ENCODE peak calls at places on chromosomes 11 and 22, in eight cellular contexts. O is CD4-positive, alpha-beta T cell; U is fibroblast of villous mesenchyme; B is body of pancreas; W is cardiac fibroblast; A is WTC11; I is SK-N-SH; P is retinal pigment epithelial cell. F is an unnamed sample.

GRCh38 chr11:35265755-35266454 is 126.9 kb downstream of the CD44 start:
- DNase-seq in O (no peak), U (no peak), B (peak), W (no peak), A (no peak), I (no peak), P (no peak), F (no peak)

GRCh38 chr11:94521684-94522083 is 9.4 kb downstream of the C11orf97 start:
- DNase-seq in O (no peak), U (peak), B (no peak), W (peak), A (no peak), I (no peak), P (no peak), F (no peak)

GRCh38 chr22:17754233-17754925 is 19.9 kb downstream of the BID start:
- DNase-seq in O (no peak), U (no peak), B (no peak), W (no peak), A (peak), I (no peak), P (no peak), F (no peak)

GRCh38 chr11:44842219-44842618 is 108.5 kb downstream of the TP53I11 start:
- DNase-seq in O (no peak), U (peak), B (no peak), W (peak), A (no peak), I (no peak), P (no peak), F (no peak)

GRCh38 chr11:16606784-16607674 is 131.4 kb upstream of the C11orf58 start:
- DNase-seq in O (no peak), U (peak), B (peak), W (no peak), A (peak), I (peak), P (no peak), F (no peak)

GRCh38 chr22:35631597-35631996 is 14.5 kb upstream of the MB start:
- DNase-seq in O (no peak), U (peak), B (peak), W (peak), A (peak), I (peak), P (no peak), F (no peak)

GRCh38 chr11:70099578-70100282 is 21.6 kb downstream of the ANO1 start:
- DNase-seq in O (no peak), U (peak), B (no peak), W (no peak), A (no peak), I (no peak), P (no peak), F (no peak)

GRCh38 chr22:19079691-19080090 is 42.5 kb downstream of the DGCR2 start:
- DNase-seq in O (no peak), U (no peak), B (no peak), W (no peak), A (no peak), I (no peak), P (no peak), F (no peak)

GRCh38 chr11:59754859-59755700 is at the start of gene STX3:
- DNase-seq in O (peak), U (peak), B (peak), W (peak), A (peak), I (peak), P (no peak), F (peak)

GRCh38 chr11:31828217-31828616 is 17.1 kb upstream of the PAX6 start:
- DNase-seq in O (no peak), U (no peak), B (no peak), W (no peak), A (no peak), I (no peak), P (no peak), F (no peak)

GRCh38 chr11:9565822-9566560 is 7.5 kb upstream of the WEE1 start:
- DNase-seq in O (peak), U (peak), B (peak), W (peak), A (peak), I (peak), P (peak), F (no peak)

GRCh38 chr22:27999876-28000275 is 80.8 kb upstream of the PITPNB start:
- DNase-seq in O (no peak), U (no peak), B (no peak), W (no peak), A (no peak), I (no peak), P (no peak), F (no peak)

GRCh38 chr22:44646141-44646540 is 55.9 kb upstream of the PRR5 start:
- DNase-seq in O (no peak), U (no peak), B (no peak), W (no peak), A (no peak), I (no peak), P (no peak), F (no peak)

GRCh38 chr11:67240575-67241389 is 25.5 kb upstream of the GRK2 start:
- DNase-seq in O (peak), U (peak), B (peak), W (peak), A (no peak), I (peak), P (peak), F (peak)

GRCh38 chr11:126799974-126800373 is 200.6 kb downstream of the KIRREL3 start:
- DNase-seq in O (no peak), U (no peak), B (no peak), W (no peak), A (no peak), I (no peak), P (no peak), F (no peak)

GRCh38 chr11:2137202-2138071 is 1.8 kb downstream of the IGF2 start:
- DNase-seq in O (no peak), U (peak), B (peak), W (peak), A (peak), I (peak), P (no peak), F (no peak)

GRCh38 chr22:29023172-29023796 is 38.3 kb downstream of the C22orf31 start:
- DNase-seq in O (no peak), U (no peak), B (no peak), W (no peak), A (no peak), I (no peak), P (no peak), F (no peak)

GRCh38 chr11:62621027-62621566 is 689 bp downstream of the B3GAT3 start:
- DNase-seq in O (no peak), U (no peak), B (no peak), W (no peak), A (no peak), I (no peak), P (no peak), F (no peak)

GRCh38 chr22:49934891-49935557 is 16.6 kb downstream of the CRELD2 start:
- DNase-seq in O (peak), U (peak), B (peak), W (peak), A (peak), I (peak), P (no peak), F (peak)

GRCh38 chr11:72750086-72750485 is 2.1 kb downstream of the ARAP1 start:
- DNase-seq in O (no peak), U (no peak), B (no peak), W (no peak), A (no peak), I (no peak), P (no peak), F (no peak)

GRCh38 chr11:125514336-125515101 is 18.5 kb upstream of the FEZ1 start:
- DNase-seq in O (peak), U (peak), B (no peak), W (peak), A (no peak), I (peak), P (no peak), F (peak)

GRCh38 chr11:34027516-34028406 is 23.8 kb upstream of the CAPRIN1 start:
- DNase-seq in O (no peak), U (no peak), B (peak), W (no peak), A (no peak), I (no peak), P (no peak), F (no peak)

GRCh38 chr22:20437253-20438065 is at the start of gene SCARF2:
- DNase-seq in O (no peak), U (peak), B (peak), W (peak), A (peak), I (peak), P (no peak), F (no peak)

GRCh38 chr22:42630901-42631602 is 9.3 kb downstream of the ATP5MGL start:
- DNase-seq in O (no peak), U (no peak), B (no peak), W (peak), A (no peak), I (no peak), P (no peak), F (no peak)

GRCh38 chr11:15607361-15608036 is 492.8 kb downstream of the INSC start:
- DNase-seq in O (no peak), U (no peak), B (no peak), W (no peak), A (no peak), I (no peak), P (no peak), F (no peak)

GRCh38 chr11:94837317-94837716 is 69.2 kb downstream of the AMOTL1 start:
- DNase-seq in O (no peak), U (peak), B (no peak), W (no peak), A (no peak), I (no peak), P (no peak), F (no peak)

GRCh38 chr11:4087551-4087950 is 7.0 kb upstream of the RRM1 start:
- DNase-seq in O (no peak), U (peak), B (no peak), W (peak), A (no peak), I (no peak), P (no peak), F (no peak)
- TF ChIP-seq CTCF in O (no peak), U (peak), B (no peak), W (peak), A (no peak), I (peak), P (no peak), F (no peak)

DNA sequence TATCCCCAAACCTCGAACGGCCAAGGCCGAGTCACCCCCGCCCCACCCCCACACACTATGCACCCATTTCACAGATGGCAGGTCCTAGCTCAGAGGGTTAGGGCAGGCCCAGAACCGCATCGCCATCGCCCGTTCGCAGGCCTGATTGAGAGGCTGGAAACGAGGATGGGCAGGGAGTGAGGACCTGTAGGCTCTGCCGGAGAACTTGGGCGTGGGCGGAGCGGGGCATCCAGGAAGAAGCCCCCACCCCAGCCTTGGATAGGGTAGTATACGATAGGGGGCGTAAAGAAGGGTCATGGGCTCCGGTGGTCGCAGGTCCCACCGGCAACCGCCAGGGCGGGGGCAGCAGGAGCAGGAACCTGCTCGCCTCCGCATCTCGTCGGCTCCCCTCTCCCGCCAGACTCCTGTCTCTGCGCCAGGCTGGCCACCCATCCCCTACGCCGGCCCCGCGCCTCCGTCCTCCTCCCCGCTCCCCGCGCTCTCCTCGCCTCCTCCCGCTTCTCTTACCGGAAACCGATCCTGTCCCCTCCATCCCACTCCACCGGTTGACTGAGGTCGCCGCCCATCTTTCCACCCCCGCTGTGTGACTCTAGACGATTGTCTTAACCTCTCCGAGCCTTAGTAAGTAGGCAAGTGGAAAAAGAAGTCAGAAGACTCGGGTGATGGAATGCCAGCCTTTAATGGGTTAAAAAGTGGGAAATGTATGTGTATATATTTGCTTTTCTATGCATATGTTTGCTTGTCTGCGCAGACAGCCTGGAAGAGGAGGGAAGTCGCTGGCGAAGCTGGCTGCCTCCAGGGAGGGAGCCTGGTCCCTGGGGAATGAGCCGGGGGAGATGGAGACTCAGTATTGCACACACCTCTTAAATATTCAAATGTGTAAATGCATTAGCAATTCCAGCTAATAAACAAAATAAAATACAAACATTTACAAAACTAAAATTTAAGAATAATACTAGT is 52.8 kb downstream of the CYTH4 start:
- DNase-seq in O (no peak), U (no peak), B (no peak), W (peak), A (peak), I (peak), P (no peak), F (no peak)
- TF ChIP-seq CTCF in O (no peak), U (no peak), B (no peak), W (no peak), A (no peak), I (no peak), P (no peak), F (no peak)

DNA sequence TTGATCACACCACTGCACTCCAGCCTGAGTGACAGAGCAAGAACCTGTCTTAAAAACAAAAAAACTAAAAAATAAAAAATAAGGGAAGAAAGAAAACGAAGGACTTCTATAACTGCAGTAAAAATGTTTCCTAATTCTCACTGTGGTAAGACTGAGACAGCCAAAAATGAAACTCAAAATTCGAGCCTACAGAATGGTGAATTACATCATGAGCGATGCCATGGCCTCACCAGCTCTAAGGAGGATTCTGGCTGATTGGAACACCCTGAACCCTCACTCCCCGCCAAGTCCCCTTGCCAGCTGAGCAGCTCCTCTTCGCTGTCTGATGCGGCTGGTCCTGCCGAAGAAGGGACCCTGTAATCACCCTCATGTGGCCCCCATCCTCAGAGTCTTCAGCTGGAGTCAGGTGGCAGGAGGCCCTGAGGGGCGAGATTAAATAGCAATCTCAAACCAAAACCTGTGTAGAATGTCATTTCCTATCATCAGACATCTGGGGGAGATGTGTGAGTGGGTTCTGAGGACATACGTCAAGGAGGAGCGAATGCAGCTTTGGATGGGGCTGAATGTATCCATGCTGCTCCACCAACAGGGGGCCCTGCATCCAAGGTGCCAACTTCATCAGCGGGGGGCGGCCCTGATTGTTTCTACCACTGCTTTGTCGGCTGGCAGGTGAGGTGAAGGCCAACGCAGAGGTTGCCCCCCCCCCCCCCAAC is 29.2 kb downstream of the PDGFB start:
- DNase-seq in O (peak), U (no peak), B (no peak), W (no peak), A (peak), I (no peak), P (no peak), F (no peak)
- TF ChIP-seq CTCF in O (peak), U (peak), B (peak), W (peak), A (peak), I (peak), P (peak), F (no peak)

GRCh38 chr11:131583823-131584222 is 213.4 kb downstream of the NTM start:
- DNase-seq in O (no peak), U (no peak), B (no peak), W (no peak), A (no peak), I (no peak), P (no peak), F (no peak)

GRCh38 chr11:131581006-131581405 is 210.6 kb downstream of the NTM start:
- DNase-seq in O (no peak), U (no peak), B (no peak), W (no peak), A (no peak), I (no peak), P (no peak), F (no peak)

GRCh38 chr11:131582021-131582531 is 211.7 kb downstream of the NTM start:
- DNase-seq in O (no peak), U (no peak), B (no peak), W (no peak), A (no peak), I (no peak), P (no peak), F (no peak)

GRCh38 chr11:131588057-131588456 is 217.6 kb downstream of the NTM start:
- DNase-seq in O (no peak), U (no peak), B (no peak), W (no peak), A (no peak), I (no peak), P (no peak), F (no peak)

GRCh38 chr11:131584694-131585592 is 214.5 kb downstream of the NTM start:
- DNase-seq in O (no peak), U (no peak), B (no peak), W (no peak), A (peak), I (peak), P (no peak), F (no peak)
- TF ChIP-seq CTCF in O (no peak), U (no peak), B (no peak), W (no peak), A (peak), I (no peak), P (peak), F (no peak)

F was measured in natural killer cell.